ENCODE peak calls at places on chromosomes 3 and 15, in eight cellular contexts. L is MM.1S, C is right lobe of liver, K is lung, P is AG04450, G is mucosa of descending colon, U is foreskin fibroblast, Y is endothelial cell. S is an unnamed sample.

GRCh38 chr3:46674031-46674592 is 19.4 kb downstream of the ALS2CL start:
- DNase-seq in Y (no peak), P (no peak), K (no peak), C (peak; percentile 38), L (no peak), U (no peak), G (peak; percentile 19), S (no peak)

GRCh38 chr15:56892651-56893348 is 25.6 kb upstream of the TCF12 start:
- DNase-seq in G (no peak), K (no peak), Y (no peak), C (no peak), L (no peak), P (no peak), U (no peak), S (no peak)

GRCh38 chr3:48708481-48708889 is 8.5 kb downstream of the IP6K2 start:
- DNase-seq in U (peak; percentile 83), L (no peak), Y (no peak), G (no peak), P (no peak), C (no peak), K (no peak), S (no peak)

GRCh38 chr3:14489641-14490040 is 50.5 kb downstream of the GRIP2 start:
- DNase-seq in Y (no peak), G (no peak), P (no peak), C (no peak), L (no peak), U (no peak), K (no peak), S (no peak)

GRCh38 chr15:61653110-61653509 is 407.1 kb downstream of the VPS13C start:
- DNase-seq in P (no peak), K (no peak), G (no peak), Y (no peak), U (peak; percentile 30), L (no peak), C (no peak), S (no peak)

GRCh38 chr15:93040288-93041158 is 48.5 kb downstream of the RGMA start:
- DNase-seq in K (peak; percentile 61), P (no peak), C (no peak), Y (no peak), G (peak; percentile 28), U (no peak), L (no peak), S (no peak)

GRCh38 chr3:99768808-99769501 is 48.7 kb upstream of the CMSS1 start:
- DNase-seq in K (no peak), C (no peak), G (no peak), U (no peak), P (no peak), Y (no peak), L (no peak), S (no peak)

GRCh38 chr3:31357451-31357850 is 175.3 kb upstream of the STT3B start:
- DNase-seq in K (no peak), G (no peak), L (no peak), C (no peak), U (no peak), P (no peak), Y (no peak), S (no peak)

GRCh38 chr3:184040010-184040409 is 8.5 kb downstream of the HTR3D start:
- DNase-seq in Y (peak; percentile 28), C (no peak), K (no peak), U (peak; percentile 38), L (no peak), G (no peak), P (no peak), S (no peak)

GRCh38 chr3:141275973-141276372 is 44.3 kb downstream of the PXYLP1 start:
- DNase-seq in L (no peak), Y (no peak), C (no peak), U (peak; percentile 86), K (no peak), P (peak; percentile 18), G (no peak), S (no peak)

GRCh38 chr3:179321585-179322322 is 1.1 kb upstream of the ZNF639 start:
- DNase-seq in G (no peak), K (no peak), U (peak; percentile 84), L (peak; percentile 49), P (no peak), Y (peak; percentile 31), C (no peak), S (no peak)

GRCh38 chr15:68553994-68554715 is 24.6 kb upstream of the CORO2B start:
- DNase-seq in K (peak; percentile 77), L (peak; percentile 66), U (peak; percentile 79), Y (peak; percentile 90), C (no peak), G (no peak), P (peak; percentile 18), S (peak; percentile 63)

GRCh38 chr3:30694148-30694547 is 87.7 kb downstream of the TGFBR2 start:
- DNase-seq in L (no peak), C (no peak), Y (no peak), K (no peak), P (no peak), G (no peak), U (no peak), S (no peak)

GRCh38 chr3:177195242-177195940 is 1.9 kb downstream of the TBL1XR1 start:
- DNase-seq in G (no peak), P (no peak), U (no peak), L (peak; percentile 45), K (peak; percentile 45), C (no peak), Y (no peak), S (no peak)

GRCh38 chr3:123064914-123065313 is 1.9 kb upstream of the PDIA5 start:
- DNase-seq in Y (no peak), G (no peak), C (no peak), U (no peak), P (no peak), L (no peak), K (no peak), S (no peak)

GRCh38 chr3:37812497-37812896 is 49.2 kb upstream of the CTDSPL start:
- DNase-seq in K (no peak), L (no peak), G (no peak), U (peak; percentile 69), Y (no peak), P (no peak), C (no peak), S (no peak)

GRCh38 chr3:37811625-37812356 is 49.9 kb upstream of the CTDSPL start:
- DNase-seq in U (no peak), K (no peak), Y (no peak), P (peak; percentile 32), L (no peak), C (no peak), G (no peak), S (no peak)

GRCh38 chr3:37808656-37809055 is 53.0 kb upstream of the CTDSPL start:
- DNase-seq in P (no peak), G (no peak), K (no peak), U (no peak), L (no peak), C (no peak), Y (no peak), S (no peak)

GRCh38 chr3:37810788-37811187 is 50.9 kb upstream of the CTDSPL start:
- DNase-seq in L (no peak), P (no peak), Y (no peak), K (no peak), G (no peak), U (no peak), C (no peak), S (no peak)

GRCh38 chr3:37809846-37810447 is 51.7 kb upstream of the CTDSPL start:
- DNase-seq in P (no peak), L (no peak), U (no peak), G (no peak), Y (no peak), C (no peak), K (no peak), S (no peak)
- TF ChIP-seq CTCF in P (no peak), L (no peak), U (no peak), G (no peak), Y (no peak), C (no peak), K (no peak), S (no peak)

GRCh38 chr3:112972158-112972557 is 2.7 kb downstream of the CD200R1 start:
- DNase-seq in P (no peak), C (no peak), L (no peak), U (no peak), Y (no peak), K (no peak), G (no peak), S (no peak)
- TF ChIP-seq CTCF in P (no peak), C (no peak), L (peak; percentile 30), U (no peak), Y (no peak), K (no peak), G (no peak), S (peak; percentile 45)

GRCh38 chr15:78807359-78807758 is 3.9 kb downstream of the ADAMTS7 start:
- DNase-seq in L (no peak), C (no peak), K (no peak), P (no peak), Y (no peak), U (no peak), G (no peak), S (no peak)

GRCh38 chr15:78811124-78811824 is at the start of gene ADAMTS7:
- DNase-seq in P (peak; percentile 32), Y (peak; percentile 88), G (peak; percentile 71), U (peak; percentile 84), K (peak; percentile 61), L (peak; percentile 73), C (no peak), S (peak; percentile 93)

GRCh38 chr15:78810003-78810376 is 1.3 kb downstream of the ADAMTS7 start:
- DNase-seq in K (no peak), G (no peak), U (no peak), Y (no peak), C (no peak), P (no peak), L (no peak), S (peak; percentile 15)

GRCh38 chr15:78810377-78811123 is 714 bp downstream of the ADAMTS7 start:
- DNase-seq in K (peak; percentile 54), U (peak; percentile 68), Y (peak; percentile 63), C (no peak), P (no peak), L (no peak), G (no peak), S (peak; percentile 48)

GRCh38 chr15:78808550-78808949 is 2.7 kb downstream of the ADAMTS7 start:
- DNase-seq in L (peak; percentile 74), P (no peak), K (no peak), C (no peak), Y (no peak), G (no peak), U (peak; percentile 77), S (peak; percentile 65)
- TF ChIP-seq CTCF in L (peak; percentile 62), P (peak; percentile 57), K (no peak), C (no peak), Y (peak; percentile 62), G (no peak), U (peak; percentile 28), S (peak; percentile 21)

DNA sequence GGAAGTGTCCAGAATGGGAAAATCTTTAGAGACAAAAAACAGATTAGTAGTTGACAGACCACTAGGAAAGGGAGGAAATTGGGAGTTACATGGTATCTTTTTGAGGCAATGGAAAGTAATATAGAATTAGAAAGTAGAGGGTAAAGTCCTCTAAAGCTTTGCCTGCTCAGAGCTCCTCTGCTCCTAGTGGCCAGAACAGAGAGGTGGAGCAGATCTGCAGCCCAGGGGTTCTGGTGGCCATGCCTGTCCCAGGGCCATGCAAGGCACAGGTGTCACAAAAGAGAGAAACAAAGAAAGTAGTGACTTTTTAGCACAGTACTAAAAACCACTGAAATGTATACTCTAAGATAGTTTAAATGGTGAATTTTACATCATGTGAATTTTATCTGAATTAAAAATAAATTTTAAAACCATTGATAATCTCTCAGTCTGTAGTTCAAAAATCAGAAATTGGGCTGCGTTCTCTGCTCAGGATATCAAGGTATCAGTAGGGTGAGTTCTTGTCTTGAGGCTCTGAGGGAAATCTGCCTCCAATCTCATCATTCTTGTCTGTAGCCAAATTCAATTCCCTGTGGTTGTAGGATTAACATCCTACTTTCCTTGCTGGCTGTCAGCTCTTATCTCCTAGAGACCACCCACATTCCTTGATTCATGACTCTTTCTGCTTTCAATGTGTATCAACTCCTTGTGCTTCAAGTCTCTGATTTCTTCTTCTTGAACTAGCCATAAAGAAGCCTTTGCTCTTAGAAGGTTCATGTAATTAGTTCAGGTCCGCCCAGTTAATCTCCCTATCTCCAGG is 23.6 kb downstream of the PYGO1 start:
- DNase-seq in C (no peak), Y (no peak), L (no peak), G (no peak), P (no peak), U (no peak), K (no peak), S (no peak)
- TF ChIP-seq CTCF in C (no peak), Y (no peak), L (peak; percentile 5), G (no peak), P (no peak), U (peak; percentile 15), K (no peak), S (no peak)

S was measured in GM10248.